ENCODE peak calls at places on chromosomes 6 and 20, in four cellular contexts. G is HCT116, U is HepG2, Q is K562. S is an unnamed sample.

GRCh38 chr20:11906626-11907480 is 10.8 kb upstream of the BTBD3 start:
- DNase-seq in G (no peak), U (no peak), Q (no peak), S (no peak)

GRCh38 chr6:42727084-42727601 is 4.7 kb upstream of the PRPH2 start:
- DNase-seq in G (no peak), U (no peak), Q (no peak), S (no peak)

GRCh38 chr20:32585011-32585518 is at the start of gene NOL4L:
- DNase-seq in G (no peak), U (no peak), Q (peak; percentile 75), S (no peak)

GRCh38 chr20:58389968-58390658 is 1.1 kb downstream of the VAPB start:
- DNase-seq in G (peak; percentile 13), U (no peak), Q (peak; percentile 91), S (no peak)

GRCh38 chr6:69617163-69617562 is 179.6 kb downstream of the LMBRD1 start:
- DNase-seq in G (no peak), U (no peak), Q (no peak), S (no peak)

GRCh38 chr6:105014448-105014847 is 57.5 kb downstream of the LIN28B start:
- DNase-seq in G (no peak), U (no peak), Q (no peak), S (no peak)

GRCh38 chr6:135323202-135323668 is 142.1 kb downstream of the MYB start:
- DNase-seq in G (no peak), U (no peak), Q (peak; percentile 97), S (no peak)

GRCh38 chr6:42345696-42346416 is 105.9 kb downstream of the TRERF1 start:
- DNase-seq in G (no peak), U (no peak), Q (no peak), S (no peak)

GRCh38 chr20:60011512-60012507 is 53.6 kb downstream of the CDH26 start:
- DNase-seq in G (no peak), U (no peak), Q (no peak), S (no peak)

DNA sequence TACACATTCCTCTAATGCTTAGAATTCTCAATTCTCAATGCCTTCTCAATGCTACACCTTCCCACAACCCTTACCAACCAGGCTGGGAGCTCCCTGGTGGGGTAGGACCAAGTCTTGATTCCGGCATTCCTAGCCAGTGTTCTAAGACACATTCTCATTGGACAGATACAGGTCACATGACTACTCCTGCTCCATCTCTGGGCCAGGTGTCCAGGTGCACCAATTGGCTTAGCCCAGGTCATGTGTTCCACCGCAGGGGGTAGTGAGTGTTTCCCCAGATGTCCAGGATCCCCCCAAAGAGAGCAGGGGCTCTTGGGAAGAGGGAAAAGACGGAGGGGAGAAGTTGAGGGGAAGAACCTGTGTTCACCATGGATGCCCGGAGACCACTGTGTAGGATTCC is 58.7 kb upstream of the MLN start:
- DNase-seq in G (no peak), U (no peak), Q (no peak), S (no peak)
- TF ChIP-seq FOSL1 in G (no peak), U (no peak), Q (no peak), S (no peak)

GRCh38 chr20:21134883-21135493 is 9.1 kb downstream of the KIZ start:
- DNase-seq in G (no peak), U (peak; percentile 100), Q (no peak), S (no peak)
- TF ChIP-seq FOSL1 in G (no peak), U (peak; percentile 60), Q (no peak), S (no peak)

GRCh38 chr20:3932277-3933073 is 43.3 kb downstream of the PANK2 start:
- DNase-seq in G (no peak), U (no peak), Q (no peak), S (no peak)

GRCh38 chr20:3933126-3933684 is 44.0 kb downstream of the PANK2 start:
- DNase-seq in G (no peak), U (no peak), Q (no peak), S (no peak)

GRCh38 chr20:3929713-3930060 is 40.5 kb downstream of the PANK2 start:
- DNase-seq in G (no peak), U (no peak), Q (no peak), S (no peak)

GRCh38 chr20:3930265-3931206 is 41.3 kb downstream of the PANK2 start:
- DNase-seq in G (no peak), U (no peak), Q (peak; percentile 82), S (no peak)

DNA sequence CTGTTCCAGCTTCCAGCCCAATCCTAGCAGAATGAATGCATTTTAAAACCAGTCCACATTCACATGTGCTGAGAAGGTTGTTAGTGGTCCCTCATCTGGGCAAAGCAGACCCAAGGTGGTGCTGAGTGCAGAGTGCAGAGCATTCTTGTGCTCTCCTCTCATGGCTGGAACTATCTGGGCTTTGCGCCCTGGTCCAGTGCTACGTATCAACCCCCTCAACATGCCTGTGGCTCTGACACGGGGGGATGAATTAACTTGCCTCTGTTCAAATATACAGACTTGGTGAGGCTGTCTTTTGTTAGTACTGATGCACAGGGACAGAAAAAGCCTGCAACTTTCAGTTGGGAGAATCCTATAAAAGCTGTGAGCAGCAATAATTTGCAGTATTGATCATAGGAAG is 42.5 kb downstream of the PANK2 start:
- DNase-seq in G (no peak), U (no peak), Q (no peak), S (no peak)
- TF ChIP-seq FOSL1 in G (no peak), U (no peak), Q (no peak), S (no peak)

GRCh38 chr6:111683126-111683525 is 77.4 kb upstream of the TRAF3IP2 start:
- DNase-seq in G (no peak), U (no peak), Q (no peak), S (no peak)

GRCh38 chr6:111685058-111685457 is 79.4 kb upstream of the TRAF3IP2 start:
- DNase-seq in G (no peak), U (no peak), Q (no peak), S (no peak)

GRCh38 chr6:111681856-111682255 is 76.2 kb upstream of the TRAF3IP2 start:
- DNase-seq in G (no peak), U (no peak), Q (no peak), S (no peak)

GRCh38 chr6:111685506-111685905 is 79.8 kb upstream of the TRAF3IP2 start:
- DNase-seq in G (no peak), U (no peak), Q (no peak), S (no peak)

DNA sequence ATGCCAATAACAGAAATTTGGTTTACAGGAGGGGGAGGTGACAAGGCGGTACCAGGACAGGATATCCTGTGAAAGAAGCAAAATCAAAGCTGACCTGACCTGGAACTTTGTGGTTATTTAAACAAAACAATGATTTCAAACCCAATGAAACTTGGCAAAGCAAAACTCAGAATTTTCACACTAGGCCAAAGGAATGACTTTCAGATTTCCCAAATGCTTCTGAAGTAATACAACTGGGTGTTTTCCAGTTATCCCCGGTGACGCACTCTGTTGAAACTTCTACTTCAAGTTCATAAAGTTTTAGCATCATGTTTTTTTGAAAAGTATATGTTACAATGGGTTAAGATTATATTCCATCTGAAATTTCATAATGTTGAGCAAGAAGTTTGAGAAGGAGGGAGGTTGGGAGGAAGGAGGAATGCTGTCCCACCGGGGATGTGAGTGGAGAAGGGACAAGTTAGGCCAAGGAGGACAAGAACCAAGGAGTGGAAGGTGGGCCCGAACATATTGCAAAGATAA is 78.1 kb upstream of the TRAF3IP2 start:
- DNase-seq in G (no peak), U (no peak), Q (no peak), S (no peak)
- TF ChIP-seq FOSL1 in G (no peak), U (no peak), Q (no peak), S (no peak)

DNA sequence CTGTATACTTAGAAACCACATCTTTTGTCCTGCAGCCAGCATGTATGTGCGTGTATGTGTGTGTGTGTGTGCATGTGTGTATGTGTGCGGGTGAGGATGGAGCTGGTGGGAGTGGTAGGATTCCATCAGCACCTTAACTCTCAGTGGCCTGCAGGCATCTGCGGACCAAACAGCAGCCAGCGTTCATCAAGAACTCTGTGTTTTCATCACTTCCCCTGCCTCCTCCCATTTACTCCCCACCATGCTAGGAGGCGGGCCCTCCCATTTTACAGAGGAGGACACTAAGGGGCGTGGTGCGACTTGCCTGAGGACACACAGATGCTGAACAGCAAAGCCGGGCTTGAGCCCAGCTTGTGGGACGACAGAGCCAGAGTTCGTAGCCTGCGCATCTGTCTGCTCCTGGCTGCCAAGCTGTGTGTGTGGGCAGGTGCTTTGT is 8.9 kb downstream of the VSTM2L start:
- DNase-seq in G (no peak), U (no peak), Q (peak; percentile 57), S (no peak)
- TF ChIP-seq FOSL1 in G (no peak), U (no peak), Q (no peak), S (no peak)

S was measured in H1.